ENCODE peak calls at places on chromosome 12, in four cellular contexts. One of them, this sample, is unnamed.

GRCh38 chr12:109193896-109194295 is 77.5 kb downstream of the ACACB start:
- DNase-seq in K562: no peak
- DNase-seq in GM12878: no peak
- DNase-seq in A549: no peak
- DNase-seq in this sample: no peak

GRCh38 chr12:30631710-30632109 is 64.0 kb downstream of the IPO8 start:
- DNase-seq in K562: no peak
- DNase-seq in GM12878: no peak
- DNase-seq in A549: no peak
- DNase-seq in this sample: no peak

GRCh38 chr12:104494816-104495158 is 38.0 kb downstream of the CHST11 start:
- DNase-seq in A549: no peak
- DNase-seq in GM12878: peak
- DNase-seq in K562: no peak
- DNase-seq in this sample: no peak

GRCh38 chr12:11868027-11868426 is 202.7 kb upstream of the BCL2L14 start:
- DNase-seq in GM12878: no peak
- DNase-seq in K562: no peak
- DNase-seq in A549: no peak
- DNase-seq in this sample: no peak

GRCh38 chr12:45612044-45612794 is 117.3 kb upstream of the ARID2 start:
- DNase-seq in GM12878: no peak
- DNase-seq in K562: no peak
- DNase-seq in A549: no peak
- DNase-seq in this sample: no peak

GRCh38 chr12:104929926-104930325 is 28.2 kb downstream of the SLC41A2 start:
- DNase-seq in GM12878: no peak
- DNase-seq in A549: no peak
- DNase-seq in K562: no peak
- DNase-seq in this sample: no peak

GRCh38 chr12:43453761-43454160 is 98.2 kb downstream of the ADAMTS20 start:
- DNase-seq in GM12878: no peak
- DNase-seq in K562: no peak
- DNase-seq in A549: no peak
- DNase-seq in this sample: no peak

GRCh38 chr12:21073129-21073528 is 57.9 kb upstream of the SLCO1B1 start:
- DNase-seq in GM12878: no peak
- DNase-seq in K562: no peak
- DNase-seq in A549: no peak
- DNase-seq in this sample: no peak

GRCh38 chr12:120234643-120235368 is 30.7 kb downstream of the PXN start:
- DNase-seq in A549: peak
- DNase-seq in GM12878: no peak
- DNase-seq in K562: peak
- DNase-seq in this sample: peak

GRCh38 chr12:43789941-43790340 is 16.2 kb downstream of the TWF1 start:
- DNase-seq in A549: no peak
- DNase-seq in K562: peak
- DNase-seq in GM12878: no peak
- DNase-seq in this sample: peak

GRCh38 chr12:124913474-124914391 is 717 bp downstream of the UBC start:
- DNase-seq in A549: no peak
- DNase-seq in GM12878: no peak
- DNase-seq in K562: peak
- DNase-seq in this sample: peak

GRCh38 chr12:47742253-47742825 is 16.3 kb downstream of the RAPGEF3 start:
- DNase-seq in GM12878: no peak
- DNase-seq in K562: peak
- DNase-seq in A549: peak
- DNase-seq in this sample: peak

GRCh38 chr12:90355701-90356345 is 599.2 kb downstream of the CCER1 start:
- DNase-seq in K562: no peak
- DNase-seq in GM12878: no peak
- DNase-seq in A549: no peak
- DNase-seq in this sample: no peak

GRCh38 chr12:10721654-10722501 is 1.2 kb downstream of the YBX3 start:
- DNase-seq in K562: peak
- DNase-seq in GM12878: peak
- DNase-seq in A549: peak
- DNase-seq in this sample: no peak
- TF ChIP-seq REST in K562: no peak
- TF ChIP-seq REST in GM12878: no peak
- TF ChIP-seq REST in A549: no peak
- TF ChIP-seq REST in this sample: no peak

GRCh38 chr12:130433411-130433810 is 95.7 kb downstream of the PIWIL1 start:
- DNase-seq in A549: no peak
- DNase-seq in K562: no peak
- DNase-seq in GM12878: no peak
- DNase-seq in this sample: no peak
- TF ChIP-seq CHD2 in A549: no peak
- TF ChIP-seq CHD2 in K562: no peak
- TF ChIP-seq CHD2 in GM12878: no peak
- TF ChIP-seq CHD2 in this sample: no peak

GRCh38 chr12:28374556-28374955 is 184.3 kb downstream of the CCDC91 start:
- DNase-seq in A549: no peak
- DNase-seq in GM12878: no peak
- DNase-seq in K562: no peak
- DNase-seq in this sample: no peak

GRCh38 chr12:28383368-28383767 is 193.1 kb downstream of the CCDC91 start:
- DNase-seq in A549: no peak
- DNase-seq in K562: no peak
- DNase-seq in GM12878: no peak
- DNase-seq in this sample: no peak

GRCh38 chr12:28378749-28379148 is 188.5 kb downstream of the CCDC91 start:
- DNase-seq in K562: no peak
- DNase-seq in GM12878: no peak
- DNase-seq in A549: no peak
- DNase-seq in this sample: no peak
- TF ChIP-seq REST in K562: no peak
- TF ChIP-seq REST in GM12878: no peak
- TF ChIP-seq REST in A549: no peak
- TF ChIP-seq REST in this sample: no peak

GRCh38 chr12:55940065-55940732 is 9.2 kb downstream of the DGKA start:
- DNase-seq in A549: peak
- DNase-seq in GM12878: peak
- DNase-seq in K562: peak
- DNase-seq in this sample: peak
- TF ChIP-seq CHD2 in A549: no peak
- TF ChIP-seq CHD2 in GM12878: peak
- TF ChIP-seq CHD2 in K562: no peak
- TF ChIP-seq CHD2 in this sample: no peak

GRCh38 chr12:49110191-49111155 is at the start of gene LMBR1L:
- DNase-seq in A549: peak
- DNase-seq in GM12878: peak
- DNase-seq in K562: peak
- DNase-seq in this sample: peak
- TF ChIP-seq REST in A549: no peak
- TF ChIP-seq REST in GM12878: no peak
- TF ChIP-seq REST in K562: no peak
- TF ChIP-seq REST in this sample: no peak

GRCh38 chr12:106584104-106585064 is 1.6 kb downstream of the RFX4 start:
- DNase-seq in GM12878: no peak
- DNase-seq in A549: peak
- DNase-seq in K562: no peak
- DNase-seq in this sample: peak

GRCh38 chr12:106585237-106585834 is 2.5 kb downstream of the RFX4 start:
- DNase-seq in K562: no peak
- DNase-seq in A549: no peak
- DNase-seq in GM12878: no peak
- DNase-seq in this sample: no peak

GRCh38 chr12:106582264-106582591 is 576 bp upstream of the RFX4 start:
- DNase-seq in K562: no peak
- DNase-seq in GM12878: no peak
- DNase-seq in A549: no peak
- DNase-seq in this sample: peak

GRCh38 chr12:106582661-106583577 is at the start of gene RFX4:
- DNase-seq in GM12878: no peak
- DNase-seq in A549: peak
- DNase-seq in K562: no peak
- DNase-seq in this sample: peak

GRCh38 chr12:106583578-106584103 is 837 bp downstream of the RFX4 start:
- DNase-seq in K562: no peak
- DNase-seq in A549: peak
- DNase-seq in GM12878: no peak
- DNase-seq in this sample: peak
- TF ChIP-seq CHD2 in K562: no peak
- TF ChIP-seq CHD2 in A549: no peak
- TF ChIP-seq CHD2 in GM12878: no peak
- TF ChIP-seq CHD2 in this sample: no peak

GRCh38 chr12:65327207-65328076 is 49.0 kb downstream of the MSRB3 start:
- DNase-seq in GM12878: no peak
- DNase-seq in A549: no peak
- DNase-seq in K562: no peak
- DNase-seq in this sample: no peak
- TF ChIP-seq REST in GM12878: no peak
- TF ChIP-seq REST in A549: no peak
- TF ChIP-seq REST in K562: no peak
- TF ChIP-seq REST in this sample: no peak

GRCh38 chr12:71704920-71705319 is 19.0 kb downstream of the TMEM19 start:
- DNase-seq in GM12878: no peak
- DNase-seq in A549: no peak
- DNase-seq in K562: no peak
- DNase-seq in this sample: no peak
- TF ChIP-seq CHD2 in GM12878: no peak
- TF ChIP-seq CHD2 in A549: no peak
- TF ChIP-seq CHD2 in K562: no peak
- TF ChIP-seq CHD2 in this sample: no peak

This sample was measured in SK-N-SH.